ENCODE peak calls at places on chromosomes 6 and 20, in seven cellular contexts. N is HCT116, O is prostate gland, B is psoas muscle, R is natural killer cell, T is WTC11, C is endothelial cell. M is an unnamed sample.

GRCh38 chr6:14754636-14755513 is 491.0 kb upstream of the JARID2 start:
- DNase-seq in N (no peak), T (no peak), R (no peak), B (no peak), C (no peak), O (no peak), M (no peak)

GRCh38 chr6:104750449-104750848 is 109.3 kb downstream of the HACE1 start:
- DNase-seq in O (no peak), N (no peak), R (no peak), B (no peak), C (no peak), T (no peak), M (no peak)

GRCh38 chr6:70973591-70973990 is 16.7 kb upstream of the B3GAT2 start:
- DNase-seq in O (no peak), T (no peak), C (no peak), N (no peak), R (no peak), B (no peak), M (no peak)

GRCh38 chr20:6162239-6162638 is 39.4 kb upstream of the FERMT1 start:
- DNase-seq in N (no peak), B (peak), T (no peak), R (no peak), C (no peak), O (no peak), M (peak)

GRCh38 chr6:122180132-122180531 is 219.3 kb upstream of the HSF2 start:
- DNase-seq in R (no peak), N (no peak), C (no peak), O (no peak), B (no peak), T (no peak), M (no peak)

GRCh38 chr6:166999845-167000253 is 652 bp downstream of the CEP43 start:
- DNase-seq in O (no peak), R (no peak), C (no peak), T (no peak), N (no peak), B (no peak), M (peak)

GRCh38 chr20:20785226-20785625 is 72.8 kb upstream of the RALGAPA2 start:
- DNase-seq in B (no peak), C (no peak), N (no peak), T (no peak), O (no peak), R (no peak), M (no peak)

GRCh38 chr20:30484749-30485070 is 772.8 kb upstream of the DEFB115 start:
- DNase-seq in T (no peak), O (no peak), R (no peak), C (no peak), N (no peak), B (no peak), M (no peak)

GRCh38 chr6:11968241-11968806 is 43.8 kb upstream of the HIVEP1 start:
- DNase-seq in C (no peak), O (no peak), T (no peak), R (no peak), N (no peak), B (no peak), M (no peak)

GRCh38 chr20:8583209-8584106 is 451.4 kb downstream of the PLCB1 start:
- DNase-seq in T (no peak), O (no peak), C (no peak), R (no peak), B (no peak), N (no peak), M (peak)

GRCh38 chr20:46063151-46063550 is 26.6 kb downstream of the NCOA5 start:
- DNase-seq in R (no peak), O (no peak), C (no peak), B (no peak), T (no peak), N (no peak), M (no peak)

GRCh38 chr20:54350415-54350814 is 125.0 kb upstream of the DOK5 start:
- DNase-seq in T (no peak), C (no peak), R (no peak), N (no peak), B (no peak), O (no peak), M (peak)

GRCh38 chr6:3331498-3331897 is 72.8 kb downstream of the PSMG4 start:
- DNase-seq in T (no peak), C (no peak), N (no peak), O (no peak), R (no peak), B (no peak), M (no peak)

GRCh38 chr6:5610640-5611039 is 349.3 kb downstream of the FARS2 start:
- DNase-seq in O (no peak), B (no peak), R (no peak), N (no peak), C (no peak), T (no peak), M (no peak)

GRCh38 chr20:5890773-5891441 is 59.4 kb downstream of the TRMT6 start:
- DNase-seq in B (peak), R (no peak), T (no peak), O (no peak), N (no peak), C (no peak), M (no peak)

DNA sequence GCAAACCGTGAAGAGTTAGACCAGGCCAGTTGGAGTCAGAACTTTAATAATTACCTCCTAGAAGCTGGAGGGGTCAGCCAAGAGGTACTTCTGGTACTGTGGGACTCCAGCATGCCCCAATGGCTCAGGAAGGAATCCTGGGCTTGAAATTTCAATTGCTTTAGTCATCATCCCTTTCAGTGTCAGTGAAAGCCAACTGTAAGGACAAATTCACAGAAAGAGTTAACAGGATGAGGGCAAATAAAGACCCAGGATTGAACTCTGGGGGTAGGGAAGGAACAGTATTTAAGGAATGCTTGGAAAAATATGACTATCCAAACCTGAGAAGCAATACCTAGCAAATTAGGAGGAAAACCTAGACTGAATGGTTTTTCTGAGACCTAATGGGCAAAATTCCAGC is 735.1 kb upstream of the MARCKS start:
- DNase-seq in N (peak), B (no peak), O (no peak), R (no peak), C (peak), T (peak), M (peak)
- TF ChIP-seq CTCF in N (peak), B (no peak), O (no peak), R (no peak), C (no peak), T (no peak), M (peak)

DNA sequence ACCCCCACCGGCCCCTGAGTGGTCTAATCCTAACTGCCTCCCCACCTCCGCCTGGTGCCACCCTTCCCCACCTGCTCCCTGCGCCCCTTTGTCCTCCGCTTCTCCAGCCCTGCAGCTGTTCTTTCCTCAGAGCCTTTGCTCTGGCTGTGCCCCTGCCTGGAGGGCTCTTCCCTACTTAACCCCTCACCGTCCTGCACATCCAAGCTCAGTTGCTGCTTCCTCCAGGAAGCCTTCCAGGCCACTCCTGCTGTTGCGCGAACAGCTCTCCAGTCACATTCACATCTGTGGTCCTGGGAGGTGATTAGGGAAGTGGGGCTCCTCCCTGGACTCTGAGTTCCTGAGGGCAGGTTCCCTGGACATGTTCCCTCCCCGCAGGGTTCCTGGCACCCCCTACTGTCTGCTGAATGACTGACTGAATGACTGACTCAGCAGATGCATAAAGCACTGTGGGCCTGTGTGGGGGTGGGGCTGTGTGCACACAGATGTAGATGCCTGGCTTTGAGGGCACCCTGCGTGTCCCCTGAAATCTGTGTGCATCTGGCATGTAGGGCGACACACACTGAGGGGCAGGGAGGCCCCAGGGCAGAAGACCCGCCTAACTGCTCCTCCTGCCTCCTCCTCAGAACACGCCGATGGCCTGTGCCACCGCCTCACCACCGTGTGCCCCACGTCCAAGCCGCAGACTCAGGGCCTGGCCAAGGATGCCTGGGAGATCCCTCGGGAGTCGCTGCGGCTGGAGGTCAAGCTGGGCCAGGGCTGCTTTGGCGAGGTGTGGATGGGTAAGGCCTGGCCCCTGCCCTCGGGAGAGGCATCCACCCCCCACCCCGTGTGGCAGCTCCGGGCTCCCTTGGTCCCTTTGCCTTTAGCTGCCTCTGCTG is 51.4 kb downstream of the SRC start:
- DNase-seq in O (no peak), N (no peak), R (no peak), C (no peak), B (no peak), T (peak), M (no peak)
- TF ChIP-seq CTCF in O (no peak), N (no peak), R (no peak), C (no peak), B (no peak), T (no peak), M (no peak)

DNA sequence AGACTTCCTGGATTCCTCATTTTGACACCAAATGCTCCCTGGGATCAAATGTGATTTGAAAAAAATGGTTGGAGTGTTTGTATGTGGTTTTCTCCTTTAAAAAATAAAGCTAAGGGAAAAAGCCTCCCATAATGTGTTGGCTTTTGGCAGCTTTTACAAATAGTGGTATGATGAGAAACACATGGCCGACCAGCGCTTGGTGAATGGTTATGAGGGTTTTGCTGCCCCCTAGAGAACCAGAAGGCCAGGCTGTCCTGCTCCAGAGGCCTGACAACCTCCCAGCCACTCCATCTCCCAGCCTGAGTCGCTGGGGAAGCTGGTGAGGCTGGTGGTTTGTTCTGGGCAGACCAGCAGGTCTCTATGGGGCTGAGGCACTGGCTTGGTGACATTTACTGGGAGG is 69.3 kb downstream of the CLIC5 start:
- DNase-seq in C (peak), O (no peak), N (no peak), T (peak), R (no peak), B (no peak), M (peak)
- TF ChIP-seq CTCF in C (no peak), O (no peak), N (peak), T (no peak), R (no peak), B (peak), M (peak)

DNA sequence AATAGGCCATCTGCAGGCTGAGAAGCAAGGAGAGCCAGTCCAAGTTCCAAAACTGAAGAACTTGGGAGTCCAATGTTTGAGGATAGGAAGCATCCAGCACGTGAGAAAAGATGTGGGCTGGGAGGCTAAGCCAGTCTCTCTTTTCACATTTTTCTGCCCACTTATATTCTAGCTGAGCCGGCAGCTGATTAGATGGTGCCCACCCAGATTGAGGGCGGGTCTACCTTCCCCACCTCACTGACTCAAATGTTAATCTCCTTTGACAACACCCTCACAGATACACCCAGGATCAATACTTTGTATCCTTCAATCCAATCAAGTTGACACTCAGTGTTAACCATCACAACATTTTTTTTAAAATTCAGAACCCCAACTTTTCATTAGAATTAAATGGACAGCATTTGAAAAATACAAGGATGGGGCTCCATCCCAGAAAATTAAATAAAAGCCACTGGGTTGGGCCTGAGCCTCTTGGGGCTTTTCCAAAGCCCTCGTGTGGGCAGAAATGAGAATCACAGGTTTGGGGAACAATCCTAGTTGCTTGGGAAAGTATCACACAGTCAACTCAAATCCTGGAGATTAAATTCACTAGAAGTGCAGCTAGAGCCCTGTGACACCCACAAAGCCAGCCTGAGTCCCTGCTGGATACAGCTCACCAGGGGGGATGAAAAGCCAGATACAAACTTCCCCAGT is 2.2 kb downstream of the CLDN20 start:
- DNase-seq in C (no peak), N (no peak), R (no peak), B (no peak), O (no peak), T (no peak), M (no peak)
- TF ChIP-seq CTCF in C (no peak), N (peak), R (no peak), B (no peak), O (no peak), T (no peak), M (no peak)

DNA sequence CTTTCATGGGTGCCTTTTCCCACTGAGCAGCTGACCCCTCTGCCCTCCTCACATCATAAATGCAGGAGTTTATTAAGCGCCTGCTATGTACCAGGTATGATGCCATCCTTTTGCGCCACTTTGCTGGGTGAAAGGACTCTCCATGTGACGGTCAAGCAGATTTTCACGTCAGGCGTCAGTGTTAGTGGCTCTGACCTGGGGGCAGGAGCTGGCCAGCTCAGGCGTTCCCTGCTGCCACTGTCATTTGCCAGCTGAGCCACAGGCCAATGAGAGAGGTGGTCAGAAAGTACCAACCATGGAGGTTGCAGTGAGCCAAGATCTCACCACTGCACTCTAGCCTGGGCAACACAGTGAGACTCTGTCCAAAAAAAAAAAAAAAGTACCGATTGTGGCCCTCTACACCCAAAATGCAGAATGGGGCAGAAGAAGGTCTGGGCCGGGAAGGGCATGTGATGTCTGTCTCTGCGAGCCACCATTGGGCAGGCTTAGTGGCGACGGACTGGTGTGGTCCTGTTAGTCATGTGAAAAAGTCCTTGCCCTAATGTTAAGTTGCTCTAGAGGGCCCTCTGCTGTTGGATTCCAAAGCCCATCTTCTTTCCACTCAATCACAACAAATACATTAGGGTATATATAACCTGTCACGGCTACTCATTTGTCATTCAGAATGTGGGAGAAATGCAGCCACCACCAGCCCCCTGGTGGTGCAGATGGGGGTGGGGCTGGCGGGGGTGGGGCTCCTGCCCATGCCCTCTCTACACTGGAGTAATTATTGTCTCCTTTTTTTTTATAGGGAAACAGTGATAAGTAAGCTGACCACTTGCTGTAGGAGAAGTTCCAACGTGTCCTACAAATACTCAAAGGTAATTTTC is 18.4 kb upstream of the SLC22A1 start:
- DNase-seq in T (peak), C (peak), B (no peak), R (no peak), N (peak), O (no peak), M (peak)
- TF ChIP-seq CTCF in T (peak), C (peak), B (peak), R (peak), N (peak), O (no peak), M (peak)

DNA sequence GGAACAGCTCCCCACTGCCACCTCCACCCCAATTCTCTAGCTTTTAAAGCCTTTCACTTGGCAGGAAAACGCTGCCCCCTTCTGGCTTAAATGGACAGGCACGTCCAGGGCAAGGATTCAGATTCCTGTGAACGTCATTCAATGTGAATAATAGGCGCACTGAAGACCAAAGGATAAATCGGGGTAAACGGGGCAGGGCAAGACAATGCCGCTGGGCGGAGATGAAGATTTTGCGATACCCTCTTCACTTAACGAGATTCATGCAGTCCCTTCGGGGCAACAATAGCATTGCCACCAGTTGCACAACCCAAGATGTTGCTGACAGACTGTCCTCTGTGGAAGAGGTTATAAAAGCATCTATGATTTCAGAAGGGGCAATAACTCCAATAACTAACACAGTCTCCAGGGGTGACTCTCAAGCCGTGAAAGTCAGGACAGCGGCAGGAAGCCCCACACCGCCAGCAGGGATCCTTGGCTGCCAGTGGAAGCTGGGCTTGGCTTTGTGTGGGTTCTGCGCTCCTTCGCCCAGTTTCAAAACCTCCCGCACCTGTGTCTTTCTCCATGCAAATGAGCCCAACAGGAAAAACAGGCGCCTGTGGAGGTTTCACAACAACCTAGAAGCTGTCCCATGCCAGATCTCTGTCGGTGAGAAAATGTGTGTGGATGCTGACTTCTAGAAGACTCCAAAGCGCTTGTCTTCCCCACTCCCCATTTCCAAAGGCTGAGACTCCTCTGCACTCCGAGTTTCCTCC is 291.8 kb downstream of the BMP7 start:
- DNase-seq in O (peak), R (no peak), T (peak), B (no peak), C (peak), N (peak), M (peak)
- TF ChIP-seq CTCF in O (peak), R (no peak), T (peak), B (no peak), C (peak), N (peak), M (peak)

GRCh38 chr6:56932891-56933473 is 21.9 kb upstream of the BEND6 start:
- DNase-seq in R (no peak), C (no peak), O (no peak), B (no peak), N (no peak), T (no peak), M (no peak)

GRCh38 chr6:56930846-56931245 is 24.1 kb upstream of the BEND6 start:
- DNase-seq in N (no peak), T (no peak), O (no peak), C (no peak), R (no peak), B (no peak), M (no peak)

GRCh38 chr6:56923565-56923964 is 31.3 kb upstream of the BEND6 start:
- DNase-seq in N (no peak), T (no peak), R (no peak), O (no peak), B (no peak), C (no peak), M (no peak)

GRCh38 chr6:56922645-56923044 is 32.3 kb upstream of the BEND6 start:
- DNase-seq in O (no peak), C (no peak), R (no peak), N (no peak), B (no peak), T (no peak), M (no peak)

DNA sequence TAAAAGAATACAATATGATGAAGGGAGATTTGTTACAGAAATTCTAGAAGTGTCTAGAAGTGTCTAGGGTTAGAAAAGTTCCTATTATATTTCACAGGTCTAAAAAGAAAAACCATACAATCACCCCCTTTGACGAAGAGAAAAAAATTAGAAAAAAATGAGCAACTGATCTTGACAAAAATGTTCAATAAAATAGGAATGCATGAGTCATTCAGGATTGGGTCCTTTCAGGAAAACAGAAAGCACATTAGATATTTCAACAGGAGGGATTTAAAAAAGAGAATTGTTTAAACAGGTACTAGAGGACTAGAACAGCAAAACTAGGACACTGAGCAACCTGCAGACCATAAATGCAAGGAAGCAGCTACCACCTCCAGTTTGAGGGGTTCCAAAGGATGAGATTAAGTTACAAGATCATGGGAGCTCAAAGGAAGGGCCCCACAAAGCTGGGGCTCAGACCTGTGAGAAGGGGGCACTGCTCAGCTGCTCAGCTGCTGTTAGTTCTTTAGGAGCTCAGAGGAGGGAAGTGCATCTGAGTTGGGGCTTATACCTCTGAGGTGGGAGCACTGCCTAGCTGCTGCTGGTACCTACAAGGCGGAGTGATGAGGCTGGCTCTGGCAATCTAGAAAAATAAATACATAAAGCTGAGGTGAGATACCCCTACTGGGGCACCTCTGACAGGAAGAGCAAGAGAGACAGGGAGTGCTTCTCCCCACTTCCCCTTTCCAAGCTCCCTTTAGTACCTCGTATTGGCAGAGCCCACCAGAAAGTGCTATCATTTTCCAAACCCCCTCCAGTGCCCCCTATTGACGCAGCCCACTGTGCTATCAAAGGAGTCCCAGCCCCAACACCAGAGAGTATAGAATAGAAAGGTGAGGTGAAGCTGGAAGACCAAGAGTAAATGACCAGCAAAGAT is 27.1 kb upstream of the BEND6 start:
- DNase-seq in B (no peak), R (no peak), N (no peak), O (no peak), C (no peak), T (peak), M (no peak)
- TF ChIP-seq CTCF in B (no peak), R (no peak), N (peak), O (no peak), C (no peak), T (no peak), M (no peak)

GRCh38 chr6:31403283-31403989 is at the start of gene MICA:
- DNase-seq in T (peak), O (peak), C (peak), B (peak), N (peak), R (peak), M (peak)
- TF ChIP-seq CTCF in T (no peak), O (peak), C (no peak), B (no peak), N (no peak), R (no peak), M (no peak)